ENCODE peak calls at places on chromosomes 13 and 19, in eight cellular contexts. C, G, P, O, L, I, D and A are unnamed samples.

GRCh38 chr19:35945121-35945792 is 9.1 kb downstream of the LRFN3 start:
- DNase-seq in O (no peak), P (no peak), C (no peak), G (no peak), I (no peak), L (no peak), D (no peak), A (no peak)

GRCh38 chr19:30082611-30083010 is 140.6 kb downstream of the URI1 start:
- DNase-seq in C (no peak), P (no peak), L (no peak), O (no peak), D (no peak), I (no peak), G (no peak), A (no peak)

GRCh38 chr19:15894359-15894758 is 3.5 kb downstream of the CYP4F2 start:
- DNase-seq in L (no peak), G (no peak), D (no peak), P (no peak), I (no peak), C (no peak), O (no peak), A (no peak)

GRCh38 chr13:20721454-20722357 is 18.2 kb downstream of the IL17D start:
- DNase-seq in C (no peak), O (no peak), P (no peak), G (no peak), D (no peak), I (no peak), L (peak), A (no peak)

GRCh38 chr13:73059460-73060250 is 850 bp downstream of the KLF5 start:
- DNase-seq in C (peak), O (no peak), D (peak), I (no peak), L (peak), G (peak), P (peak), A (no peak)

GRCh38 chr19:1360818-1361461 is 22.8 kb upstream of the NDUFS7 start:
- DNase-seq in O (no peak), P (no peak), L (peak), D (no peak), I (no peak), C (no peak), G (no peak), A (no peak)

GRCh38 chr13:114067886-114068722 is 64.3 kb downstream of the RASA3 start:
- DNase-seq in L (no peak), D (no peak), O (no peak), I (no peak), C (peak), G (no peak), P (no peak), A (no peak)

GRCh38 chr19:35788205-35788960 is 13.0 kb downstream of the ARHGAP33 start:
- DNase-seq in D (no peak), G (no peak), O (no peak), P (no peak), I (no peak), L (no peak), C (no peak), A (no peak)

GRCh38 chr13:104442541-104442940 is 1376.3 kb upstream of the SLC10A2 start:
- DNase-seq in L (no peak), D (no peak), G (no peak), C (no peak), I (no peak), P (no peak), O (no peak), A (no peak)

GRCh38 chr13:44399045-44399444 is 25.4 kb downstream of the SERP2 start:
- DNase-seq in P (no peak), L (no peak), G (no peak), O (no peak), C (no peak), D (no peak), I (no peak), A (no peak)

GRCh38 chr13:77061362-77061761 is 34.4 kb upstream of the FBXL3 start:
- DNase-seq in L (no peak), O (no peak), D (no peak), I (no peak), G (no peak), C (no peak), P (no peak), A (no peak)

GRCh38 chr13:19794552-19795143 is 11.9 kb upstream of the PSPC1 start:
- DNase-seq in O (no peak), G (no peak), L (no peak), D (no peak), I (no peak), P (no peak), C (no peak), A (no peak)

GRCh38 chr13:103762523-103762922 is 696.3 kb upstream of the SLC10A2 start:
- DNase-seq in O (no peak), C (no peak), L (no peak), P (no peak), G (no peak), I (no peak), D (no peak), A (no peak)

GRCh38 chr13:30873519-30873918 is 32.6 kb upstream of the MEDAG start:
- DNase-seq in D (no peak), L (no peak), C (no peak), I (no peak), G (no peak), O (no peak), P (no peak), A (no peak)

GRCh38 chr13:40439928-40440327 is 226.5 kb downstream of the FOXO1 start:
- DNase-seq in C (no peak), O (no peak), P (no peak), L (no peak), I (no peak), G (no peak), D (no peak), A (no peak)

GRCh38 chr13:113632706-113633484 is 25.1 kb downstream of the ATP4B start:
- DNase-seq in G (no peak), O (no peak), I (no peak), C (no peak), D (no peak), L (no peak), P (peak), A (no peak)

GRCh38 chr19:10271543-10272086 is 695 bp downstream of the ICAM1 start:
- DNase-seq in C (peak), I (no peak), O (no peak), P (no peak), G (peak), L (no peak), D (no peak), A (no peak)

GRCh38 chr13:60121288-60121687 is 42.4 kb downstream of the DIAPH3 start:
- DNase-seq in C (no peak), I (no peak), O (no peak), D (no peak), P (no peak), G (no peak), L (no peak), A (no peak)

GRCh38 chr19:39409886-39410619 is 2.4 kb upstream of the PLEKHG2 start:
- DNase-seq in P (no peak), D (no peak), L (peak), G (peak), O (peak), I (peak), C (peak), A (no peak)

GRCh38 chr13:44271915-44272341 is 101.7 kb upstream of the SERP2 start:
- DNase-seq in P (no peak), C (no peak), L (no peak), O (no peak), I (no peak), D (no peak), G (no peak), A (no peak)

GRCh38 chr19:48741222-48741999 is 1.0 kb upstream of the RASIP1 start:
- DNase-seq in L (no peak), O (no peak), D (no peak), P (no peak), C (no peak), G (no peak), I (no peak), A (no peak)

GRCh38 chr19:32308436-32309077 is 36.9 kb upstream of the ZNF507 start:
- DNase-seq in L (no peak), O (no peak), P (no peak), G (no peak), C (no peak), D (no peak), I (no peak), A (no peak)

GRCh38 chr13:30623392-30623791 is 5.7 kb downstream of the USPL1 start:
- DNase-seq in D (no peak), C (no peak), L (no peak), I (no peak), G (no peak), P (no peak), O (no peak), A (no peak)

GRCh38 chr13:95193509-95194230 is 107.6 kb downstream of the ABCC4 start:
- DNase-seq in P (no peak), L (no peak), O (no peak), D (no peak), I (no peak), C (no peak), G (no peak), A (no peak)

GRCh38 chr19:54462072-54462712 is 1.4 kb downstream of the LENG9 start:
- DNase-seq in L (peak), G (no peak), D (no peak), P (no peak), C (no peak), O (no peak), I (no peak), A (no peak)

GRCh38 chr13:74367193-74367592 is 233.0 kb upstream of the KLF12 start:
- DNase-seq in O (no peak), I (no peak), P (no peak), C (no peak), G (no peak), L (no peak), D (no peak), A (no peak)

GRCh38 chr19:18204394-18205179 is 745 bp upstream of the RAB3A start:
- DNase-seq in G (peak), C (peak), O (no peak), P (no peak), I (peak), L (no peak), D (no peak), A (no peak)

GRCh38 chr13:107866666-107867623 is 348.4 kb downstream of the LIG4 start:
- DNase-seq in O (no peak), D (peak), C (no peak), I (no peak), G (no peak), L (peak), P (no peak), A (no peak)

GRCh38 chr19:19105365-19106060 is 32.8 kb downstream of the TMEM161A start:
- DNase-seq in I (no peak), O (no peak), G (no peak), C (no peak), L (peak), P (no peak), D (no peak), A (no peak)

GRCh38 chr13:35979378-35979911 is 151.7 kb downstream of the DCLK1 start:
- DNase-seq in G (no peak), L (peak), C (no peak), O (no peak), P (no peak), D (no peak), I (no peak), A (no peak)

GRCh38 chr13:52405767-52406494 is at the start of gene THSD1:
- DNase-seq in P (no peak), G (no peak), O (no peak), D (no peak), C (peak), L (peak), I (peak), A (peak)